ENCODE peak calls at places on chromosome 15, in six cellular contexts. X, D, W, C, U and V are unnamed samples.

GRCh38 chr15:94203321-94203720 is 28.0 kb upstream of the MCTP2 start:
- DNase-seq in X (no peak), D (no peak), W (no peak), C (no peak), U (no peak), V (no peak)

GRCh38 chr15:37789881-37790280 is 144.6 kb upstream of the TMCO5A start:
- DNase-seq in X (peak), D (peak), W (no peak), C (no peak), U (no peak), V (peak)

GRCh38 chr15:89500397-89501270 is 4.3 kb upstream of the RHCG start:
- DNase-seq in X (no peak), D (no peak), W (no peak), C (peak), U (no peak), V (peak)

GRCh38 chr15:23038741-23039150 is 623 bp downstream of the TUBGCP5 start:
- DNase-seq in X (peak), D (peak), W (no peak), C (no peak), U (no peak), V (no peak)

GRCh38 chr15:25245801-25246622 is 192.8 kb downstream of the UBE3A start:
- DNase-seq in X (no peak), D (no peak), W (no peak), C (peak), U (no peak), V (no peak)

GRCh38 chr15:69713726-69714559 is 261.3 kb downstream of the RPLP1 start:
- DNase-seq in X (no peak), D (no peak), W (no peak), C (no peak), U (no peak), V (no peak)

GRCh38 chr15:80856400-80856799 is 77.2 kb downstream of the CEMIP start:
- DNase-seq in X (no peak), D (no peak), W (no peak), C (no peak), U (no peak), V (no peak)

GRCh38 chr15:100920516-100921135 is 1.5 kb downstream of the LRRK1 start:
- DNase-seq in X (no peak), D (no peak), W (no peak), C (no peak), U (no peak), V (no peak)

GRCh38 chr15:98946301-98947255 is 61.0 kb downstream of the PGPEP1L start:
- DNase-seq in X (no peak), D (peak), W (no peak), C (no peak), U (no peak), V (no peak)

DNA sequence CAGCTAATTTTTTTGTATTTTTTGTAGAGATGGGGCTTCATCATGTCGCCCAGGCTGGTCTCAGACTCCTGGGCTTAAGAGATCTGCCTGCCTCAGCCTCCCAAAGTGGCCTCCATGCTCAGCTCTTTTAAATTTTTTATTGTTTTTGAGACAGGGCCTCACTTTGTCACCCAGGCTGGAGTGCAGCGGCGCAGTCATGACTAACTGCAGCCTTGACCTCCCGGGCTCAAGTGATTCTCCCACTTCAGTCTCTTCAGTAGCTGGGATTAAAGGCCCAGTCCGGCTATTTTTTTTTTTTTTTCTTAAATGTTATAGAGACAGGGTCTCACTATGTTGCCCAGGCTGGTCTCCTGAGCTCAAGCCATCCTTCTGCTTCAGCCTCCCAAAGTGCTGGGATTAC is 15.1 kb upstream of the BAHD1 start:
- DNase-seq in X (no peak), D (no peak), W (no peak), C (no peak), U (no peak), V (no peak)
- H4K91ac ChIP-seq in X (no peak), D (no peak), W (no peak), C (no peak), U (no peak), V (no peak)

DNA sequence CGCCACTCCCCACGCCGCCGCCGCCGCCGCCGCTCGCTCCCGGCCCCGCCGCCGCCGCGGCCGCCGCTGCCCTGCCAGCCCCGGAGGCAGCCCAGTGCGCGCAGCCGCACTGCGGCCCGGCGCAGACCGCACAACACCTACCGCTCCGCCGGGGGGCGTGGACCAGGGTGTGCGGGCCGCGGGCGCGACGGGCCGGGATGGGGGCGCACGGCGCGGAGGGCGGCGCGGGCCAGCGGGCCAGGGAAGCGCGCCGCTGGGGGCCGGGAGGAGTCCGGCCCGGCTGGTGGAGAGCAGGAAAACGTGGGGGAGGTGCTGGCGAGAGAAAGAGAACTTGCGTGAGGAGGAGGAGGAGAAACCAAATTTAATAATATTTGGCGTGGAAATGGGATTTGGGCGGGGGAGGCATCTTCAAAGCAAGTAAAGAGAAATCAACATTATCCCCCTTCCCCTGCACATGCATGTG is at the start of gene RFX7:
- DNase-seq in X (peak), D (peak), W (no peak), C (peak), U (peak), V (peak)
- H2BK120ac ChIP-seq in X (peak), D (peak), W (peak), C (no peak), U (peak), V (peak)

DNA sequence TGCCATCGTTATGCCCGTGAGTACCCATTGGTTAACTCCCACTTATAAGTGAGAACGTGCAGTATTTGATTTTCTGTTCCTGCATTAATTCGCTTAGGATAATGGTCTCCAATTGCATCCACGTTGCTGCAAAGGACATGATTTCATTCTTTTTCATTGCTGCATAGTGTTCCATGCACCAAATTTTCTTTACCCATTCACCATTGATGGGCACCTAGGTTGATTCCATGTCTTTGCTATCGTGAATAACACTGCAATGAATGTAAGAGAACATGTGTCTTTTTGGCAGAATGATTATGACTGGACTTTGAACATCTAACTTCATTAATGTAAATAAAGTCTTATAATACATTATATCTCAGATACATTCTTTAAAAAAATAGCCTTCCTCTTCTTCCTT is 169.6 kb upstream of the CDIN1 start:
- DNase-seq in X (no peak), D (no peak), W (no peak), C (no peak), U (no peak), V (no peak)
- H4K91ac ChIP-seq in X (no peak), D (no peak), W (no peak), C (no peak), U (no peak), V (no peak)

DNA sequence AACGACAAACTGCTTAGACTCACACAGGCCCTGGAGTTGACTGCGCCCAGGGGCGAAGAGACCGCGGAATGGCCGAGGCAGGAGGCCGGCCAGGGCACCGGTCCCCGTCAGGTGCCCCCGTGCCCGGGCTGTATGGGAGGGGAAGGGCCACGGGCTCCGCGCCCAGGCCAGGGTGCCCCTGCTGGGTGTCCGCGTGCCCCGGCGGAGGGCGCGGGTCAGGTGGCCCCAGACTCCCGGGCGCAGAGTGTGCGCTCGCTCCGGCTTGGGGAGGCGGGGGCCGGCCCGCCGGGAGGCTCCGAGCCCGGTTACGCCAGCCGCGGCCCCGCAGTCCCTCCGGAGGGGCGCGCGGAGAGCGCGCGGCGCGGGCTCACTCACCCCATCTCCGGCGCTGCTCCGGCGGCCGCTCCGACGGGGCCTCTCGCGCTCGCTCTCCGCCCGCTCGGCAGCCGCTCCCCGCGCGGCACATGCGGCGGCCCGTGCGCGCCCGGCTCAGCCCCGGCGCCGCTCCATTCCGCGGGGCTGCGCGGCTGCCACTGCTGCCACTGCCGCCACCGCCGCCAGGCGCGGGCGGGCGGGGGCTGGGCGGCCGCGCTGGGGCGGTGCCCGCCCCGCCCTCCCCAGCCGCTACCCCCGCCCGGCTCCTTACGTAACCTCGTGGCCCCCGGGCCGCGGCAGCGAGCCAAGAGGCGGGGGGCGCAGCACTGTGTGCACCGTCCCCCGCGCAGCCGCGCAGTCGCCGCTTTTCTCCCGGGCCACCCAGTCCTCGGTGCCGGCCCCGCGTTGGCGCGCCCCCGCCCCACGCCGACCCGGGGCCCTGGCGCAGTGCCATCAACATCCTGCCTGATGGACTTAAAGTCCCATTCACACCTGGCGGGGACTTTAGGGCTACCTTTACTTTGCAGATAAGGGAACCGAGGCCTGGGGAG is at the start of gene HOMER2:
- DNase-seq in X (no peak), D (no peak), W (no peak), C (peak), U (peak), V (no peak)
- H2BK120ac ChIP-seq in X (no peak), D (no peak), W (no peak), C (no peak), U (no peak), V (no peak)

GRCh38 chr15:65598468-65598867 is 12.5 kb downstream of the INTS14 start:
- DNase-seq in X (no peak), D (no peak), W (no peak), C (no peak), U (no peak), V (no peak)
- H4K91ac ChIP-seq in X (no peak), D (no peak), W (no peak), C (no peak), U (no peak), V (no peak)

DNA sequence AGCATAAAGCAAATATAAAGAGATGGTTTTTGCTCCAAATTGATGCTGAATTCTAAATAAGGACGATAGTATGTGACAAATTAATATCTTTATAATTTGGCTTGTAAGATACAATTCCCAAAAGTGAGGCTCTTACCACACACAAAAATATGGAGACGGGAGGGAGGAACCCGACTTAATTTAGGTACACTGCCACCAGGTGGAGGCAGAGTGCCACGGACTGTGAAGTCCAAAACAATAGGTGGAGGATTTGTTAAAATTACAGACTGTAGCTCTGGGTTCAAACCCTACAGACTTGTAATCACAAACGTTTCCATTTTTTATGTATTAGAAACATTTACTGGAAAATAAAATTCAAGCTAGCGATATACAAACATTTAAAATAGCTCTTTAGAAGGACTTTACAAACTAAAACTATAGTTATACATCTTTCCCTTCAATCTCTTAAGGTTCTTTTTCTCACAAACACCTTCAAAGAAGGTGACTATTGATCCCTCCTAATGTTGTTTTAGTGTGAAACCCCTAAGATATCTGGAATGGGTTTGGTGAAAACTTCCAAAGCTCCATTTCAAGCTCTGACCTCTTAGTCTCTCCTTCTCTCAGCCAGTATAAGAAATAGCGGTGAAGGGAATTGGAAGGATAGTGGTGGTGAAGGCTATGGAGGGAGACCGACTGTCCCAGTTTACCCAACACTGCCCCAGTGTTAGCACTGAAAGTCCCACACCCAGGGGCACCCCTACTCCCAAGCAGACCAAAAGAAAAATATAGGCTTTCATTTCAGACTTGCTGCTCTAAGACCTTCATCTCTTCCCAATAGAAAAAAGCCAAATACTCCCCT is 89.7 kb downstream of the AQP9 start:
- DNase-seq in X (peak), D (peak), W (peak), C (peak), U (peak), V (peak)
- H2BK120ac ChIP-seq in X (no peak), D (peak), W (peak), C (no peak), U (no peak), V (peak)